ENCODE peak calls at places on chromosomes 16 and 17, in six cellular contexts. B, Q, C, M, T and J are unnamed samples.

GRCh38 chr16:58518980-58519368 is 3.7 kb downstream of the SETD6 start:
- DNase-seq in B (no peak), Q (no peak), C (no peak), M (no peak), T (no peak), J (no peak)

GRCh38 chr16:12801511-12802042 is 2.1 kb downstream of the CPPED1 start:
- DNase-seq in B (no peak), Q (peak; percentile 56), C (peak; percentile 80), M (no peak), T (peak; percentile 66), J (no peak)

GRCh38 chr16:67667817-67668494 is 1.3 kb downstream of the C16orf86 start:
- DNase-seq in B (peak; percentile 82), Q (peak; percentile 89), C (peak; percentile 96), M (peak; percentile 93), T (peak; percentile 97), J (peak; percentile 72)

GRCh38 chr17:7573324-7574080 is 5.9 kb upstream of the CD68 start:
- DNase-seq in B (peak; percentile 82), Q (peak; percentile 90), C (peak; percentile 90), M (peak; percentile 90), T (peak; percentile 82), J (peak; percentile 84)

GRCh38 chr17:63120406-63120805 is 154.4 kb downstream of the TANC2 start:
- DNase-seq in B (no peak), Q (peak; percentile 54), C (peak; percentile 30), M (no peak), T (peak; percentile 92), J (no peak)

GRCh38 chr17:62724398-62725146 is 83.5 kb downstream of the MARCHF10 start:
- DNase-seq in B (no peak), Q (peak; percentile 44), C (no peak), M (peak; percentile 31), T (peak; percentile 51), J (no peak)

GRCh38 chr17:340074-340473 is 12.5 kb downstream of the RPH3AL start:
- DNase-seq in B (no peak), Q (no peak), C (no peak), M (peak; percentile 23), T (no peak), J (no peak)

GRCh38 chr16:31010539-31010938 is at the start of gene STX1B:
- DNase-seq in B (peak; percentile 87), Q (no peak), C (no peak), M (peak; percentile 81), T (no peak), J (peak; percentile 59)

GRCh38 chr16:15979801-15980200 is 30.4 kb downstream of the ABCC1 start:
- DNase-seq in B (no peak), Q (no peak), C (no peak), M (no peak), T (no peak), J (no peak)

GRCh38 chr16:15484662-15485061 is 50.3 kb downstream of the BMERB1 start:
- DNase-seq in B (no peak), Q (peak; percentile 81), C (peak; percentile 81), M (no peak), T (no peak), J (no peak)

GRCh38 chr17:62701706-62702085 is 74.2 kb downstream of the MRC2 start:
- DNase-seq in B (no peak), Q (no peak), C (no peak), M (no peak), T (no peak), J (no peak)

GRCh38 chr17:81253358-81254131 is 14.4 kb downstream of the NDUFAF8 start:
- DNase-seq in B (peak; percentile 74), Q (peak; percentile 31), C (peak; percentile 42), M (no peak), T (no peak), J (no peak)

GRCh38 chr17:60087882-60088669 is 9.4 kb upstream of the HEATR6 start:
- DNase-seq in B (no peak), Q (no peak), C (no peak), M (peak; percentile 56), T (no peak), J (no peak)

GRCh38 chr16:75506567-75506966 is 11.3 kb upstream of the CHST6 start:
- DNase-seq in B (no peak), Q (peak; percentile 59), C (peak; percentile 38), M (no peak), T (peak; percentile 52), J (no peak)

GRCh38 chr16:9138731-9139501 is 47.5 kb downstream of the HAPSTR1 start:
- DNase-seq in B (peak; percentile 90), Q (peak; percentile 58), C (peak; percentile 73), M (peak; percentile 89), T (peak; percentile 44), J (peak; percentile 58)

GRCh38 chr16:66389256-66390175 is 23.0 kb downstream of the CDH5 start:
- DNase-seq in B (no peak), Q (no peak), C (no peak), M (peak; percentile 5), T (no peak), J (no peak)

GRCh38 chr16:21302898-21303528 is 24.9 kb upstream of the CRYM start:
- DNase-seq in B (no peak), Q (peak; percentile 93), C (peak; percentile 74), M (no peak), T (no peak), J (no peak)

GRCh38 chr16:50696575-50697420 is 3.4 kb downstream of the NOD2 start:
- DNase-seq in B (no peak), Q (peak; percentile 26), C (peak; percentile 6), M (no peak), T (peak; percentile 61), J (no peak)

GRCh38 chr16:89243664-89244063 is 26.2 kb downstream of the ZNF778 start:
- DNase-seq in B (no peak), Q (no peak), C (no peak), M (no peak), T (no peak), J (no peak)

GRCh38 chr16:85699628-85700027 is 10.9 kb upstream of the GINS2 start:
- DNase-seq in B (no peak), Q (peak; percentile 75), C (peak; percentile 27), M (no peak), T (peak; percentile 57), J (no peak)

GRCh38 chr16:57178793-57179212 is 7.0 kb downstream of the PSME3IP1 start:
- DNase-seq in B (no peak), Q (peak; percentile 41), C (peak; percentile 78), M (no peak), T (peak; percentile 41), J (no peak)

GRCh38 chr16:57172891-57173290 is 12.9 kb downstream of the PSME3IP1 start:
- DNase-seq in B (no peak), Q (no peak), C (no peak), M (no peak), T (no peak), J (no peak)

GRCh38 chr16:57175896-57176295 is 9.9 kb downstream of the PSME3IP1 start:
- DNase-seq in B (no peak), Q (no peak), C (no peak), M (no peak), T (no peak), J (no peak)

GRCh38 chr16:57179429-57179828 is 6.4 kb downstream of the PSME3IP1 start:
- DNase-seq in B (no peak), Q (no peak), C (no peak), M (no peak), T (no peak), J (no peak)

GRCh38 chr16:57178296-57178695 is 7.5 kb downstream of the PSME3IP1 start:
- DNase-seq in B (no peak), Q (no peak), C (no peak), M (no peak), T (no peak), J (no peak)
- H3K14ac ChIP-seq in B (no peak overlapping the region), Q (no peak overlapping the region), C (no peak overlapping the region), M (no peak overlapping the region), T (no peak overlapping the region), J (no peak overlapping the region)

GRCh38 chr16:11391576-11391975 is 46.3 kb downstream of the RMI2 start:
- DNase-seq in B (no peak), Q (no peak), C (no peak), M (peak; percentile 65), T (no peak), J (no peak)
- H3K23ac ChIP-seq in B (no peak overlapping the region), Q (no peak overlapping the region), C (no peak overlapping the region), M (no peak overlapping the region), T (no peak overlapping the region), J (peak overlapping the region; percentile 22)

GRCh38 chr17:57852955-57853328 is 3.1 kb upstream of the MRPS23 start:
- DNase-seq in B (no peak), Q (no peak), C (no peak), M (no peak), T (no peak), J (no peak)

GRCh38 chr17:57849163-57849873 is 526 bp downstream of the MRPS23 start:
- DNase-seq in B (no peak), Q (no peak), C (no peak), M (no peak), T (no peak), J (no peak)

GRCh38 chr17:57852041-57852954 is 2.5 kb upstream of the MRPS23 start:
- DNase-seq in B (peak; percentile 41), Q (no peak), C (no peak), M (no peak), T (no peak), J (no peak)

GRCh38 chr17:57853695-57854094 is 3.9 kb upstream of the MRPS23 start:
- DNase-seq in B (no peak), Q (no peak), C (no peak), M (no peak), T (no peak), J (no peak)

DNA sequence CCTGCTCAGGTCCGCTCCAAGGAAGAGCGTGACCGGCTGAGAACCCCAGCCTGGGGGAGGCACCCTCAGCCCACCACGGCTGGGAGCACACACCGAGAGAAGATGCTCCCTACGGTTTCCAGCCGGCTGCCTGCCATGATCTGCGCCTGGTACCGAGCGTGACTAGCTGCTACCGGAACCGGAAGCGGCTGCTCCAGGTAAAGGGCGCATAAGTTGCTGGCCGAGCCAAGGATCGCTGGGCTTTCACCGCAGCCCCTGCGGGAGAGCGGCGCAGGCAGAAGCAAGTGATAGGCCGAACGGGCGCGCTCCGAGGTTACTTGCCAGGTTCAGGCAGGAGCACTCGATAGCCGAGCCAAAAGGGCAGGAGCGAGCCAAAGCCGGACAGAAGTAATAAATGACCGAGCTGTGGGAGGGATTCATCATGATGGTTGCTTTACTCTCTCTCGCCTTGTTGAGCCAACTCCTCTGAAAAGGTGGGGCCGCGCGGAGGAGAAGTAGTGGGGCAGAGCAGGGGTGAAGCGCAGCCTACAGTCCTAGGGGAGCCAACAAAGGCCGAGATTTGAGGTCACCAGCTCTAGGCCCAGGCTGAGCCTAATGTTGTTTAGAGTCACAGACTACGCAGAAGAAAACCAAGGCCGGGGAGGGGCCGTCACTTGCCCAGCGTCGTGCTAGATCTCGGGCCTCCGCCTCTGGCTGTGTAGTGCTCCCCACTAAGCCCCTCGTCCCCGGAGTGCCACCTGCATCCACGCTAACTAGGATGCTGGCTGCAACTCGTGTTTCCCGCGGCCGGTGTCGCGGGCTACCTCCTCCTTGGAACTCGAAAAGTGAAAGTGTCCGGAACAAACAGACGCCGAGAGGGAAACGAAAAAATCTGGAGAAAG is at the start of gene MRPS23:
- DNase-seq in B (peak; percentile 90), Q (peak; percentile 99), C (peak; percentile 99), M (peak; percentile 100), T (peak; percentile 99), J (peak; percentile 95)
- H3K14ac ChIP-seq in B (no peak within 1 kb of the TSS), Q (peak within 1 kb of the TSS; percentile 78), C (peak within 1 kb of the TSS; percentile 91), M (peak within 1 kb of the TSS; percentile 66), T (peak within 1 kb of the TSS; percentile 90), J (peak within 1 kb of the TSS; percentile 79)

DNA sequence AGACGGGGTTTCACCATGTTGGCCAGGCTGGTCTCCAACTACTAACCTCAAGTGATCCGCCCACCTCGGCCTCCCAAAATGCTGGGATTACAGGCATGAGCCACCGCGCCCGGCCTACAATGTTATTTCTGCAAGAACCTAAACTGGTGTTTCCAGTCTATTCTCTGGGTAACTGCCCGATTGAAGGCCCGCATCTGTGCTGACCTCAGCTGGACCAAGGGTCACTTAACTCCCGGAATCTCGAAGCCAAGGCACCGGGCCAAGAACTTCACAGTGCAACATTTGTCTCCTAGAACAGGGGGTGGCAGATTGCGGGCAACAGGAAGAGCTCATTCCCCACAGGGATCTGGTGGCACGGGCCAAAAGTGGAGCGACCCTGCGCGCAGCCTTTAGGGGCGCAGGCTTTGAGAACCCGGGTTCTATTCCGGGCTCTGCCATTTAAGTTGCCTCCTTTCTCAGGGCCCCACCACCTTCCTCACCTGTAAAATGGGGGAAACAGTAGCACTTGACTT is 785 bp downstream of the SHMT1 start:
- DNase-seq in B (peak; percentile 54), Q (no peak), C (peak; percentile 30), M (peak; percentile 48), T (peak; percentile 92), J (peak; percentile 9)
- H3K23ac ChIP-seq in B (no peak overlapping the region), Q (peak overlapping the region; percentile 63), C (no peak overlapping the region), M (no peak overlapping the region), T (no peak overlapping the region), J (no peak overlapping the region)